ENCODE peak calls at places on chromosomes 16 and 17, in eight cellular contexts. One of them, this sample, is unnamed.

GRCh38 chr17:17204041-17204591 is 2.0 kb downstream of the PLD6 start:
- DNase-seq in stimulated activated CD8-positive, alpha-beta memory T cell treated with anti-CD3 and anti-CD28 coated beads, Interleukin-15, amount 100 ng/mL, for 1 hour: no peak
- DNase-seq in hepatocyte: no peak
- DNase-seq in GM03348: no peak
- DNase-seq in A549: no peak
- DNase-seq in NCI-H2107: no peak
- DNase-seq in skeletal muscle cell: no peak
- DNase-seq in IMR-90: no peak
- DNase-seq in this sample: no peak

GRCh38 chr16:1261131-1261917 is 5.5 kb downstream of the TPSD1 start:
- DNase-seq in NCI-H2107: peak; percentile 50
- DNase-seq in IMR-90: no peak
- DNase-seq in A549: no peak
- DNase-seq in stimulated activated CD8-positive, alpha-beta memory T cell treated with anti-CD3 and anti-CD28 coated beads, Interleukin-15, amount 100 ng/mL, for 1 hour: no peak
- DNase-seq in hepatocyte: no peak
- DNase-seq in skeletal muscle cell: no peak
- DNase-seq in GM03348: no peak
- DNase-seq in this sample: no peak

GRCh38 chr16:47728229-47728628 is 267.1 kb downstream of the PHKB start:
- DNase-seq in skeletal muscle cell: no peak
- DNase-seq in IMR-90: no peak
- DNase-seq in A549: no peak
- DNase-seq in NCI-H2107: no peak
- DNase-seq in hepatocyte: no peak
- DNase-seq in stimulated activated CD8-positive, alpha-beta memory T cell treated with anti-CD3 and anti-CD28 coated beads, Interleukin-15, amount 100 ng/mL, for 1 hour: no peak
- DNase-seq in GM03348: no peak
- DNase-seq in this sample: no peak

GRCh38 chr17:63552211-63552610 is 1.9 kb downstream of the DCAF7 start:
- DNase-seq in A549: no peak
- DNase-seq in stimulated activated CD8-positive, alpha-beta memory T cell treated with anti-CD3 and anti-CD28 coated beads, Interleukin-15, amount 100 ng/mL, for 1 hour: no peak
- DNase-seq in IMR-90: peak; percentile 52
- DNase-seq in skeletal muscle cell: no peak
- DNase-seq in NCI-H2107: no peak
- DNase-seq in GM03348: peak; percentile 3
- DNase-seq in hepatocyte: no peak
- DNase-seq in this sample: no peak

GRCh38 chr16:88377961-88378360 is 4.8 kb upstream of the ZNF469 start:
- DNase-seq in skeletal muscle cell: no peak
- DNase-seq in GM03348: no peak
- DNase-seq in A549: no peak
- DNase-seq in NCI-H2107: no peak
- DNase-seq in IMR-90: no peak
- DNase-seq in hepatocyte: no peak
- DNase-seq in stimulated activated CD8-positive, alpha-beta memory T cell treated with anti-CD3 and anti-CD28 coated beads, Interleukin-15, amount 100 ng/mL, for 1 hour: no peak
- DNase-seq in this sample: no peak

GRCh38 chr17:63740464-63741181 is 976 bp downstream of the STRADA start:
- DNase-seq in skeletal muscle cell: no peak
- DNase-seq in A549: no peak
- DNase-seq in IMR-90: peak; percentile 6
- DNase-seq in GM03348: peak; percentile 6
- DNase-seq in NCI-H2107: no peak
- DNase-seq in stimulated activated CD8-positive, alpha-beta memory T cell treated with anti-CD3 and anti-CD28 coated beads, Interleukin-15, amount 100 ng/mL, for 1 hour: no peak
- DNase-seq in hepatocyte: peak; percentile 12
- DNase-seq in this sample: no peak

GRCh38 chr16:78137179-78137578 is 37.7 kb downstream of the WWOX start:
- DNase-seq in hepatocyte: no peak
- DNase-seq in GM03348: no peak
- DNase-seq in IMR-90: no peak
- DNase-seq in NCI-H2107: no peak
- DNase-seq in A549: no peak
- DNase-seq in skeletal muscle cell: no peak
- DNase-seq in stimulated activated CD8-positive, alpha-beta memory T cell treated with anti-CD3 and anti-CD28 coated beads, Interleukin-15, amount 100 ng/mL, for 1 hour: no peak
- DNase-seq in this sample: no peak

GRCh38 chr17:1164935-1165556 is 14.7 kb downstream of the ABR start:
- DNase-seq in A549: no peak
- DNase-seq in hepatocyte: no peak
- DNase-seq in NCI-H2107: no peak
- DNase-seq in stimulated activated CD8-positive, alpha-beta memory T cell treated with anti-CD3 and anti-CD28 coated beads, Interleukin-15, amount 100 ng/mL, for 1 hour: no peak
- DNase-seq in skeletal muscle cell: no peak
- DNase-seq in IMR-90: no peak
- DNase-seq in GM03348: no peak
- DNase-seq in this sample: no peak

GRCh38 chr16:86201746-86202145 is 302.8 kb downstream of the IRF8 start:
- DNase-seq in IMR-90: no peak
- DNase-seq in hepatocyte: no peak
- DNase-seq in skeletal muscle cell: no peak
- DNase-seq in NCI-H2107: no peak
- DNase-seq in GM03348: no peak
- DNase-seq in stimulated activated CD8-positive, alpha-beta memory T cell treated with anti-CD3 and anti-CD28 coated beads, Interleukin-15, amount 100 ng/mL, for 1 hour: no peak
- DNase-seq in A549: no peak
- DNase-seq in this sample: no peak

GRCh38 chr17:49029841-49030240 is 32.7 kb downstream of the IGF2BP1 start:
- DNase-seq in A549: no peak
- DNase-seq in stimulated activated CD8-positive, alpha-beta memory T cell treated with anti-CD3 and anti-CD28 coated beads, Interleukin-15, amount 100 ng/mL, for 1 hour: no peak
- DNase-seq in GM03348: peak; percentile 52
- DNase-seq in IMR-90: no peak
- DNase-seq in hepatocyte: no peak
- DNase-seq in NCI-H2107: no peak
- DNase-seq in skeletal muscle cell: no peak
- DNase-seq in this sample: no peak

GRCh38 chr16:88886311-88886914 is 20.0 kb upstream of the PABPN1L start:
- DNase-seq in skeletal muscle cell: no peak
- DNase-seq in A549: no peak
- DNase-seq in stimulated activated CD8-positive, alpha-beta memory T cell treated with anti-CD3 and anti-CD28 coated beads, Interleukin-15, amount 100 ng/mL, for 1 hour: no peak
- DNase-seq in NCI-H2107: no peak
- DNase-seq in GM03348: no peak
- DNase-seq in IMR-90: no peak
- DNase-seq in hepatocyte: no peak
- DNase-seq in this sample: no peak

GRCh38 chr17:72187544-72187943 is 66.7 kb downstream of the SOX9 start:
- DNase-seq in stimulated activated CD8-positive, alpha-beta memory T cell treated with anti-CD3 and anti-CD28 coated beads, Interleukin-15, amount 100 ng/mL, for 1 hour: no peak
- DNase-seq in NCI-H2107: no peak
- DNase-seq in skeletal muscle cell: peak; percentile 22
- DNase-seq in GM03348: no peak
- DNase-seq in hepatocyte: no peak
- DNase-seq in A549: no peak
- DNase-seq in IMR-90: peak; percentile 9
- DNase-seq in this sample: no peak

GRCh38 chr17:80951121-80952090 is 40.2 kb upstream of the CHMP6 start:
- DNase-seq in GM03348: no peak
- DNase-seq in hepatocyte: no peak
- DNase-seq in NCI-H2107: no peak
- DNase-seq in skeletal muscle cell: no peak
- DNase-seq in A549: no peak
- DNase-seq in stimulated activated CD8-positive, alpha-beta memory T cell treated with anti-CD3 and anti-CD28 coated beads, Interleukin-15, amount 100 ng/mL, for 1 hour: no peak
- DNase-seq in IMR-90: no peak
- DNase-seq in this sample: no peak

GRCh38 chr17:19533718-19534561 is at the start of gene SLC47A1:
- DNase-seq in hepatocyte: peak; percentile 60
- DNase-seq in A549: peak; percentile 72
- DNase-seq in NCI-H2107: no peak
- DNase-seq in GM03348: peak; percentile 70
- DNase-seq in skeletal muscle cell: no peak
- DNase-seq in IMR-90: no peak
- DNase-seq in stimulated activated CD8-positive, alpha-beta memory T cell treated with anti-CD3 and anti-CD28 coated beads, Interleukin-15, amount 100 ng/mL, for 1 hour: no peak
- DNase-seq in this sample: no peak

GRCh38 chr16:50360033-50360778 is 8.6 kb downstream of the BRD7 start:
- DNase-seq in A549: no peak
- DNase-seq in skeletal muscle cell: peak; percentile 51
- DNase-seq in hepatocyte: peak; percentile 26
- DNase-seq in GM03348: no peak
- DNase-seq in NCI-H2107: no peak
- DNase-seq in IMR-90: peak; percentile 40
- DNase-seq in stimulated activated CD8-positive, alpha-beta memory T cell treated with anti-CD3 and anti-CD28 coated beads, Interleukin-15, amount 100 ng/mL, for 1 hour: no peak
- DNase-seq in this sample: no peak

This sample was measured in central memory CD8-positive, alpha-beta T cell.